ENCODE peak calls at places on chromosomes 13 and 19, in five cellular contexts. M is AG09309, J is thoracic aorta, V is H1, F is omental fat pad. W is an unnamed sample.

GRCh38 chr19:51323481-51323891 is 12.0 kb downstream of the IGLON5 start:
- DNase-seq in J (no peak), V (no peak), M (no peak), F (no peak), W (no peak)

GRCh38 chr19:40662925-40663711 is 27.3 kb downstream of the NUMBL start:
- DNase-seq in M (no peak), J (peak), F (peak), V (peak), W (peak)

GRCh38 chr13:22103628-22104027 is 432.8 kb downstream of the FGF9 start:
- DNase-seq in M (no peak), F (no peak), J (no peak), V (no peak), W (no peak)

GRCh38 chr13:30373727-30374126 is 48.6 kb upstream of the UBE2L5 start:
- DNase-seq in J (no peak), M (no peak), V (no peak), F (no peak), W (no peak)

GRCh38 chr13:98468352-98468751 is 108.6 kb downstream of the STK24 start:
- DNase-seq in M (no peak), J (no peak), V (no peak), F (no peak), W (no peak)

GRCh38 chr13:41546372-41547252 is 89.3 kb downstream of the RGCC start:
- DNase-seq in M (peak), J (no peak), F (no peak), V (no peak), W (no peak)

GRCh38 chr13:45718992-45719391 is 16.9 kb downstream of the CBY2 start:
- DNase-seq in F (no peak), M (peak), J (no peak), V (no peak), W (no peak)

GRCh38 chr13:40439928-40440327 is 226.5 kb downstream of the FOXO1 start:
- DNase-seq in V (no peak), F (no peak), M (no peak), J (no peak), W (no peak)

GRCh38 chr13:106373304-106373988 is 162.0 kb downstream of the EFNB2 start:
- DNase-seq in J (no peak), M (no peak), V (no peak), F (no peak), W (no peak)

GRCh38 chr19:14544047-14544446 is 14.7 kb downstream of the TECR start:
- DNase-seq in J (no peak), F (no peak), M (no peak), V (no peak), W (no peak)

GRCh38 chr19:47229674-47230121 is 1.3 kb downstream of the BBC3 start:
- DNase-seq in F (no peak), M (no peak), J (no peak), V (no peak), W (no peak)

GRCh38 chr19:46764817-46765291 is 18.6 kb upstream of the STRN4 start:
- DNase-seq in F (no peak), V (no peak), J (no peak), M (no peak), W (no peak)

GRCh38 chr13:113187263-113187669 is 21.2 kb downstream of the PCID2 start:
- DNase-seq in M (peak), J (peak), F (peak), V (no peak), W (no peak)

GRCh38 chr13:113351514-113352026 is 12.4 kb downstream of the GRTP1 start:
- DNase-seq in V (no peak), J (no peak), M (no peak), F (no peak), W (no peak)

GRCh38 chr13:113620036-113620435 is 35.5 kb downstream of the TFDP1 start:
- DNase-seq in J (no peak), F (no peak), V (no peak), M (no peak), W (no peak)

GRCh38 chr19:29527500-29528328 is 1.9 kb downstream of the VSTM2B start:
- DNase-seq in V (no peak), F (no peak), M (no peak), J (no peak), W (no peak)

GRCh38 chr19:651991-652390 is 11.0 kb downstream of the RNF126 start:
- DNase-seq in J (no peak), F (no peak), V (no peak), M (no peak), W (no peak)

GRCh38 chr19:9862897-9863296 is 27.8 kb downstream of the PIN1 start:
- DNase-seq in F (no peak), M (no peak), J (no peak), V (no peak), W (no peak)

GRCh38 chr13:44407891-44408290 is 34.3 kb downstream of the SERP2 start:
- DNase-seq in J (no peak), M (no peak), V (no peak), F (no peak), W (no peak)

GRCh38 chr19:843180-843835 is 2.5 kb downstream of the PRTN3 start:
- DNase-seq in J (no peak), F (no peak), M (no peak), V (no peak), W (no peak)

GRCh38 chr19:50666346-50667176 is 17.3 kb downstream of the C19orf81 start:
- DNase-seq in M (no peak), V (peak), J (no peak), F (no peak), W (no peak)

GRCh38 chr19:17405250-17406038 is at the start of gene BST2:
- DNase-seq in J (peak), V (no peak), F (no peak), M (no peak), W (no peak)

GRCh38 chr13:39253774-39254173 is 215.5 kb downstream of the NHLRC3 start:
- DNase-seq in F (no peak), V (no peak), M (no peak), J (no peak), W (no peak)

GRCh38 chr13:65613004-65613403 is 1617.1 kb downstream of the PCDH9 start:
- DNase-seq in M (no peak), V (peak), J (no peak), F (no peak), W (no peak)

GRCh38 chr13:27053902-27054595 is 117.6 kb downstream of the USP12 start:
- DNase-seq in V (no peak), F (no peak), M (peak), J (no peak), W (no peak)

GRCh38 chr19:17125052-17125727 is 49.6 kb downstream of the MYO9B start:
- DNase-seq in F (no peak), M (peak), J (no peak), V (no peak), W (no peak)

GRCh38 chr13:109096101-109096500 is 466.7 kb downstream of the MYO16 start:
- DNase-seq in M (no peak), V (no peak), J (no peak), F (no peak), W (no peak)

GRCh38 chr13:110825516-110825915 is 89.4 kb downstream of the ANKRD10 start:
- DNase-seq in J (no peak), M (no peak), F (no peak), V (no peak), W (no peak)

GRCh38 chr13:67063036-67063435 is 167.1 kb downstream of the PCDH9 start:
- DNase-seq in J (no peak), F (no peak), M (no peak), V (no peak), W (no peak)

GRCh38 chr19:23402388-23402787 is 7.1 kb upstream of the ZNF91 start:
- DNase-seq in F (no peak), M (no peak), V (no peak), J (no peak), W (no peak)

GRCh38 chr13:59038824-59039223 is 1124.9 kb downstream of the DIAPH3 start:
- DNase-seq in F (no peak), V (no peak), M (no peak), J (no peak), W (no peak)

GRCh38 chr13:103671547-103671946 is 605.3 kb upstream of the SLC10A2 start:
- DNase-seq in M (no peak), V (no peak), F (no peak), J (no peak), W (no peak)

GRCh38 chr13:25529425-25529824 is 157.7 kb downstream of the ATP8A2 start:
- DNase-seq in F (no peak), J (no peak), M (no peak), V (no peak), W (no peak)

GRCh38 chr13:40406405-40407138 is 259.9 kb downstream of the FOXO1 start:
- DNase-seq in F (no peak), M (peak), J (no peak), V (no peak), W (no peak)

GRCh38 chr13:100987993-100988392 is 313.4 kb upstream of the TMTC4 start:
- DNase-seq in M (no peak), F (no peak), V (no peak), J (no peak), W (no peak)

GRCh38 chr19:8501547-8501946 is 893 bp downstream of the PRAM1 start:
- DNase-seq in F (no peak), M (no peak), V (no peak), J (no peak), W (no peak)

GRCh38 chr19:35555301-35556005 is 8.0 kb downstream of the ATP4A start:
- DNase-seq in M (no peak), V (peak), F (no peak), J (no peak), W (no peak)
- TF ChIP-seq CTCF in M (peak), V (peak), F (no peak), J (no peak), W (peak)

GRCh38 chr19:45164577-45165335 is 4.0 kb upstream of the NKPD1 start:
- DNase-seq in M (no peak), V (peak), F (peak), J (no peak), W (no peak)
- TF ChIP-seq CTCF in M (peak), V (no peak), F (no peak), J (no peak), W (no peak)

GRCh38 chr13:96966415-96967102 is 27.7 kb downstream of the OXGR1 start:
- DNase-seq in F (no peak), V (no peak), J (no peak), M (no peak), W (no peak)

GRCh38 chr13:96968027-96968426 is 26.2 kb downstream of the OXGR1 start:
- DNase-seq in M (no peak), F (no peak), V (no peak), J (no peak), W (no peak)

GRCh38 chr13:96963786-96964475 is 30.3 kb downstream of the OXGR1 start:
- DNase-seq in J (no peak), M (no peak), V (no peak), F (no peak), W (no peak)

GRCh38 chr13:96967248-96967745 is 27.0 kb downstream of the OXGR1 start:
- DNase-seq in M (no peak), F (no peak), V (no peak), J (no peak), W (no peak)
- TF ChIP-seq CTCF in M (no peak), F (no peak), V (no peak), J (no peak), W (no peak)

GRCh38 chr19:58338825-58339558 is 12.2 kb downstream of the ZSCAN22 start:
- DNase-seq in V (peak), J (no peak), M (no peak), F (no peak), W (no peak)
- TF ChIP-seq CTCF in V (peak), J (no peak), M (no peak), F (no peak), W (peak)

GRCh38 chr19:5480427-5480836 is 25.2 kb downstream of the ZNRF4 start:
- DNase-seq in M (no peak), J (no peak), F (no peak), V (peak), W (no peak)
- TF ChIP-seq CTCF in M (peak), J (peak), F (no peak), V (peak), W (peak)

GRCh38 chr19:2461751-2462634 is 5.2 kb upstream of the LMNB2 start:
- DNase-seq in J (no peak), M (no peak), F (no peak), V (peak), W (no peak)
- TF ChIP-seq CTCF in J (peak), M (peak), F (no peak), V (no peak), W (no peak)

W was measured in progenitor cell of endocrine pancreas.